ENCODE peak calls at places on chromosomes 4 and X, in ten cellular contexts. One of them, this sample, is unnamed.

GRCh38 chr4:78136109-78137081 is 79.3 kb downstream of the FRAS1 start:
- DNase-seq in aorta: no peak
- DNase-seq in mesenchymal stem cell: no peak
- DNase-seq in breast epithelium: no peak
- DNase-seq in IMR-90: no peak
- DNase-seq in GM23248: no peak
- DNase-seq in HepG2: peak
- DNase-seq in tibial artery: no peak
- DNase-seq in brain microvascular endothelial cell: no peak
- DNase-seq in suprapubic skin: no peak
- DNase-seq in this sample: no peak

GRCh38 chr4:3270141-3270611 is 21.2 kb downstream of the MSANTD1 start:
- DNase-seq in aorta: peak
- DNase-seq in mesenchymal stem cell: no peak
- DNase-seq in breast epithelium: no peak
- DNase-seq in IMR-90: no peak
- DNase-seq in GM23248: no peak
- DNase-seq in HepG2: no peak
- DNase-seq in tibial artery: peak
- DNase-seq in brain microvascular endothelial cell: no peak
- DNase-seq in suprapubic skin: peak
- DNase-seq in this sample: no peak

GRCh38 chr4:55545133-55545532 is 1.6 kb downstream of the CLOCK start:
- DNase-seq in aorta: no peak
- DNase-seq in mesenchymal stem cell: peak
- DNase-seq in breast epithelium: no peak
- DNase-seq in IMR-90: peak
- DNase-seq in GM23248: peak
- DNase-seq in HepG2: peak
- DNase-seq in tibial artery: no peak
- DNase-seq in brain microvascular endothelial cell: no peak
- DNase-seq in suprapubic skin: no peak
- DNase-seq in this sample: no peak

GRCh38 chr4:109912706-109913621 is at the start of gene EGF:
- DNase-seq in aorta: no peak
- DNase-seq in mesenchymal stem cell: peak
- DNase-seq in breast epithelium: no peak
- DNase-seq in IMR-90: peak
- DNase-seq in GM23248: peak
- DNase-seq in HepG2: no peak
- DNase-seq in tibial artery: no peak
- DNase-seq in brain microvascular endothelial cell: peak
- DNase-seq in suprapubic skin: no peak
- DNase-seq in this sample: no peak

GRCh38 chr4:55397024-55397520 is 1.3 kb downstream of the TMEM165 start:
- DNase-seq in aorta: no peak
- DNase-seq in mesenchymal stem cell: peak
- DNase-seq in breast epithelium: peak
- DNase-seq in IMR-90: no peak
- DNase-seq in GM23248: peak
- DNase-seq in HepG2: no peak
- DNase-seq in tibial artery: no peak
- DNase-seq in brain microvascular endothelial cell: no peak
- DNase-seq in suprapubic skin: no peak
- DNase-seq in this sample: no peak

GRCh38 chr4:69025191-69025998 is 70.9 kb upstream of the UGT2B7 start:
- DNase-seq in aorta: no peak
- DNase-seq in mesenchymal stem cell: peak
- DNase-seq in breast epithelium: no peak
- DNase-seq in IMR-90: no peak
- DNase-seq in GM23248: no peak
- DNase-seq in HepG2: peak
- DNase-seq in tibial artery: no peak
- DNase-seq in brain microvascular endothelial cell: no peak
- DNase-seq in suprapubic skin: no peak
- DNase-seq in this sample: no peak

GRCh38 chr4:177275999-177276398 is 33.7 kb upstream of the NEIL3 start:
- DNase-seq in aorta: no peak
- DNase-seq in mesenchymal stem cell: no peak
- DNase-seq in breast epithelium: no peak
- DNase-seq in IMR-90: no peak
- DNase-seq in GM23248: no peak
- DNase-seq in HepG2: no peak
- DNase-seq in tibial artery: no peak
- DNase-seq in brain microvascular endothelial cell: no peak
- DNase-seq in suprapubic skin: no peak
- DNase-seq in this sample: no peak

GRCh38 chrX:2320580-2321327 is 180.0 kb downstream of the DHRSX start:
- DNase-seq in aorta: no peak
- DNase-seq in mesenchymal stem cell: peak
- DNase-seq in breast epithelium: peak
- DNase-seq in IMR-90: peak
- DNase-seq in GM23248: peak
- DNase-seq in HepG2: peak
- DNase-seq in tibial artery: no peak
- DNase-seq in brain microvascular endothelial cell: no peak
- DNase-seq in suprapubic skin: no peak
- DNase-seq in this sample: peak

GRCh38 chr4:1201851-1202525 is 29.6 kb upstream of the SPON2 start:
- DNase-seq in aorta: peak
- DNase-seq in mesenchymal stem cell: peak
- DNase-seq in breast epithelium: peak
- DNase-seq in IMR-90: peak
- DNase-seq in GM23248: peak
- DNase-seq in HepG2: no peak
- DNase-seq in tibial artery: peak
- DNase-seq in brain microvascular endothelial cell: peak
- DNase-seq in suprapubic skin: peak
- DNase-seq in this sample: peak

GRCh38 chr4:81052119-81053068 is 21.9 kb downstream of the BMP3 start:
- DNase-seq in aorta: no peak
- DNase-seq in mesenchymal stem cell: peak
- DNase-seq in breast epithelium: no peak
- DNase-seq in IMR-90: peak
- DNase-seq in GM23248: peak
- DNase-seq in HepG2: peak
- DNase-seq in tibial artery: peak
- DNase-seq in brain microvascular endothelial cell: peak
- DNase-seq in suprapubic skin: no peak
- DNase-seq in this sample: no peak

GRCh38 chrX:38004046-38004445 is 2.3 kb upstream of the SYTL5 start:
- DNase-seq in aorta: no peak
- DNase-seq in mesenchymal stem cell: no peak
- DNase-seq in breast epithelium: no peak
- DNase-seq in IMR-90: no peak
- DNase-seq in GM23248: no peak
- DNase-seq in HepG2: no peak
- DNase-seq in tibial artery: no peak
- DNase-seq in brain microvascular endothelial cell: no peak
- DNase-seq in suprapubic skin: no peak
- DNase-seq in this sample: no peak

GRCh38 chr4:122917731-122918130 is 4.7 kb downstream of the NUDT6 start:
- DNase-seq in aorta: no peak
- DNase-seq in mesenchymal stem cell: no peak
- DNase-seq in breast epithelium: no peak
- DNase-seq in IMR-90: peak
- DNase-seq in GM23248: peak
- DNase-seq in HepG2: no peak
- DNase-seq in tibial artery: no peak
- DNase-seq in brain microvascular endothelial cell: no peak
- DNase-seq in suprapubic skin: no peak
- DNase-seq in this sample: no peak

GRCh38 chr4:102466298-102466697 is 34.9 kb upstream of the NFKB1 start:
- DNase-seq in aorta: no peak
- DNase-seq in mesenchymal stem cell: peak
- DNase-seq in breast epithelium: no peak
- DNase-seq in IMR-90: peak
- DNase-seq in GM23248: peak
- DNase-seq in HepG2: no peak
- DNase-seq in tibial artery: no peak
- DNase-seq in brain microvascular endothelial cell: peak
- DNase-seq in suprapubic skin: no peak
- DNase-seq in this sample: no peak

GRCh38 chr4:6194458-6195195 is 5.7 kb downstream of the JAKMIP1 start:
- DNase-seq in aorta: no peak
- DNase-seq in mesenchymal stem cell: no peak
- DNase-seq in breast epithelium: no peak
- DNase-seq in IMR-90: no peak
- DNase-seq in GM23248: no peak
- DNase-seq in HepG2: no peak
- DNase-seq in tibial artery: peak
- DNase-seq in brain microvascular endothelial cell: no peak
- DNase-seq in suprapubic skin: no peak
- DNase-seq in this sample: no peak

GRCh38 chr4:10386044-10386443 is 71.2 kb downstream of the ZNF518B start:
- DNase-seq in aorta: no peak
- DNase-seq in mesenchymal stem cell: no peak
- DNase-seq in breast epithelium: no peak
- DNase-seq in IMR-90: no peak
- DNase-seq in GM23248: no peak
- DNase-seq in HepG2: no peak
- DNase-seq in tibial artery: no peak
- DNase-seq in brain microvascular endothelial cell: no peak
- DNase-seq in suprapubic skin: no peak
- DNase-seq in this sample: no peak

GRCh38 chrX:149940015-149940716 is 1.9 kb upstream of the EOLA2 start:
- DNase-seq in aorta: peak
- DNase-seq in mesenchymal stem cell: peak
- DNase-seq in breast epithelium: peak
- DNase-seq in IMR-90: peak
- DNase-seq in GM23248: peak
- DNase-seq in HepG2: peak
- DNase-seq in tibial artery: peak
- DNase-seq in brain microvascular endothelial cell: peak
- DNase-seq in suprapubic skin: peak
- DNase-seq in this sample: peak

GRCh38 chr4:47315346-47315745 is 148.2 kb downstream of the COMMD8 start:
- DNase-seq in aorta: no peak
- DNase-seq in mesenchymal stem cell: peak
- DNase-seq in breast epithelium: no peak
- DNase-seq in IMR-90: peak
- DNase-seq in GM23248: peak
- DNase-seq in HepG2: no peak
- DNase-seq in tibial artery: no peak
- DNase-seq in brain microvascular endothelial cell: peak
- DNase-seq in suprapubic skin: no peak
- DNase-seq in this sample: no peak

GRCh38 chrX:28586291-28586690 is 955 bp upstream of the IL1RAPL1 start:
- DNase-seq in aorta: no peak
- DNase-seq in mesenchymal stem cell: peak
- DNase-seq in breast epithelium: no peak
- DNase-seq in IMR-90: peak
- DNase-seq in GM23248: no peak
- DNase-seq in HepG2: no peak
- DNase-seq in tibial artery: no peak
- DNase-seq in brain microvascular endothelial cell: peak
- DNase-seq in suprapubic skin: no peak
- DNase-seq in this sample: no peak

GRCh38 chr4:125369098-125369497 is 54.3 kb downstream of the FAT4 start:
- DNase-seq in aorta: no peak
- DNase-seq in mesenchymal stem cell: no peak
- DNase-seq in breast epithelium: no peak
- DNase-seq in IMR-90: no peak
- DNase-seq in GM23248: peak
- DNase-seq in HepG2: no peak
- DNase-seq in tibial artery: no peak
- DNase-seq in brain microvascular endothelial cell: peak
- DNase-seq in suprapubic skin: no peak
- DNase-seq in this sample: no peak
- H3K27ac ChIP-seq in aorta: no peak
- H3K27ac ChIP-seq in mesenchymal stem cell: peak
- H3K27ac ChIP-seq in breast epithelium: no peak
- H3K27ac ChIP-seq in IMR-90: peak
- H3K27ac ChIP-seq in GM23248: peak
- H3K27ac ChIP-seq in HepG2: no peak
- H3K27ac ChIP-seq in tibial artery: peak
- H3K27ac ChIP-seq in brain microvascular endothelial cell: peak
- H3K27ac ChIP-seq in suprapubic skin: no peak
- H3K27ac ChIP-seq in this sample: peak

DNA sequence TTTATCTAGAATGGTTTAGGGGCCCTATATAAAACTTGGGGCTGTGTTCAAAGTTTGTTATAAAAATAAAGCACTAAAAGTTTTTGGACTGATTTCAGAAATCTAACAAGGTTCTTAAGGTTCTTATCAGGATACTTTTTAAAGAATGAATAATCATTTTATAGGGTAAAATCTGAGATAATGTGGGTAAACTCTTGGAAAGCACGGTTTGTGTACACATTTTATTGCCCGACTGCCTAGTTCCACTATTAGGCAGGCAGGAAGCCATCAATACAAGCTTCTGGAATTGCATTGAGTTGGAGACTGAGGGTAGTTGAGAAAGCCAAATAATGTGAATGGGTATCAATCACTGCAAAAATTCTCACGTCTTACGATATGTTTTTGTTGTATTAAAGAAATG is 331.0 kb upstream of the PITX2 start:
- DNase-seq in aorta: no peak
- DNase-seq in mesenchymal stem cell: no peak
- DNase-seq in breast epithelium: no peak
- DNase-seq in IMR-90: no peak
- DNase-seq in GM23248: no peak
- DNase-seq in HepG2: no peak
- DNase-seq in tibial artery: no peak
- DNase-seq in brain microvascular endothelial cell: no peak
- DNase-seq in suprapubic skin: no peak
- DNase-seq in this sample: no peak
- H3K4me3 ChIP-seq in aorta: no peak
- H3K4me3 ChIP-seq in mesenchymal stem cell: no peak
- H3K4me3 ChIP-seq in breast epithelium: no peak
- H3K4me3 ChIP-seq in IMR-90: no peak
- H3K4me3 ChIP-seq in GM23248: no peak
- H3K4me3 ChIP-seq in HepG2: no peak
- H3K4me3 ChIP-seq in tibial artery: no peak
- H3K4me3 ChIP-seq in brain microvascular endothelial cell: no peak
- H3K4me3 ChIP-seq in suprapubic skin: no peak
- H3K4me3 ChIP-seq in this sample: no peak

DNA sequence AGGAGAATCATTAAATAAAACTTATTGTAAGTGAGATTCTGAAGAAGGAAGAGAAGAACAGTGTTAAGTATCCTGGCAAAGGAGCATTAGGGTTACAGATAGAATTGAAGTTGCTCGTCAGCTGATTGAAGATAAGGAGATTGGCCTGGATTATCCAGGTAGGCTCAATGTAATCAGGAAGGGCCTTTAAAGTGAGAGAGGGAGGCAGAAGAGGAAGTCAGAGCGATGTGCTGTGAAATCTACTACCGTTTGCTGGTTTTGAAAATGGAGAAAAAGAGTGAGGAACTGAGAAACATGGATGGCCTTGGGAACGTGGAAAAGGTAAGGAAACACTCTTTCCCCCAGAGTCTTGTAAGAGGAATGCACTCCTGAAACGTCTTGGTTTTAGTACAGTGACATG is 245.7 kb downstream of the ANTXR2 start:
- DNase-seq in aorta: no peak
- DNase-seq in mesenchymal stem cell: no peak
- DNase-seq in breast epithelium: no peak
- DNase-seq in IMR-90: no peak
- DNase-seq in GM23248: no peak
- DNase-seq in HepG2: no peak
- DNase-seq in tibial artery: no peak
- DNase-seq in brain microvascular endothelial cell: no peak
- DNase-seq in suprapubic skin: no peak
- DNase-seq in this sample: no peak
- H3K27ac ChIP-seq in aorta: no peak
- H3K27ac ChIP-seq in mesenchymal stem cell: no peak
- H3K27ac ChIP-seq in breast epithelium: no peak
- H3K27ac ChIP-seq in IMR-90: no peak
- H3K27ac ChIP-seq in GM23248: no peak
- H3K27ac ChIP-seq in HepG2: no peak
- H3K27ac ChIP-seq in tibial artery: no peak
- H3K27ac ChIP-seq in brain microvascular endothelial cell: no peak
- H3K27ac ChIP-seq in suprapubic skin: no peak
- H3K27ac ChIP-seq in this sample: no peak

GRCh38 chr4:152079543-152080293 is 318.9 kb upstream of the GATB start:
- DNase-seq in aorta: no peak
- DNase-seq in mesenchymal stem cell: no peak
- DNase-seq in breast epithelium: no peak
- DNase-seq in IMR-90: no peak
- DNase-seq in GM23248: no peak
- DNase-seq in HepG2: no peak
- DNase-seq in tibial artery: no peak
- DNase-seq in brain microvascular endothelial cell: no peak
- DNase-seq in suprapubic skin: no peak
- DNase-seq in this sample: no peak
- H3K4me3 ChIP-seq in aorta: no peak
- H3K4me3 ChIP-seq in mesenchymal stem cell: no peak
- H3K4me3 ChIP-seq in breast epithelium: no peak
- H3K4me3 ChIP-seq in IMR-90: no peak
- H3K4me3 ChIP-seq in GM23248: no peak
- H3K4me3 ChIP-seq in HepG2: no peak
- H3K4me3 ChIP-seq in tibial artery: no peak
- H3K4me3 ChIP-seq in brain microvascular endothelial cell: no peak
- H3K4me3 ChIP-seq in suprapubic skin: no peak
- H3K4me3 ChIP-seq in this sample: no peak